ENCODE peak calls at places on chromosomes 12 and 14, in ten cellular contexts. Z, L, I, T, U, E, S, O, R and Y are unnamed samples.

GRCh38 chr14:106277503-106277902 is 751.1 kb downstream of the TMEM121 start:
- DNase-seq in Z (no peak), L (no peak), I (no peak), T (no peak), U (no peak), E (peak; percentile 23), S (no peak), O (peak; percentile 35), R (no peak), Y (no peak)

GRCh38 chr12:8644345-8645248 is 18.0 kb downstream of the MFAP5 start:
- DNase-seq in Z (no peak), L (no peak), I (no peak), T (no peak), U (no peak), E (no peak), S (no peak), O (peak; percentile 8), R (no peak), Y (no peak)

GRCh38 chr12:25553083-25553482 is at the start of gene LMNTD1:
- DNase-seq in Z (no peak), L (no peak), I (no peak), T (peak; percentile 88), U (no peak), E (peak; percentile 5), S (no peak), O (no peak), R (no peak), Y (no peak)

GRCh38 chr12:53505555-53506449 is 1.5 kb downstream of the NPFF start:
- DNase-seq in Z (no peak), L (no peak), I (no peak), T (peak; percentile 34), U (no peak), E (no peak), S (no peak), O (no peak), R (no peak), Y (no peak)

GRCh38 chr14:67999693-68000384 is 180.3 kb downstream of the RAD51B start:
- DNase-seq in Z (no peak), L (no peak), I (no peak), T (peak; percentile 93), U (no peak), E (peak; percentile 73), S (peak; percentile 21), O (no peak), R (peak; percentile 93), Y (no peak)

GRCh38 chr12:119870462-119870861 is 6.7 kb downstream of the CIT start:
- DNase-seq in Z (no peak), L (no peak), I (no peak), T (peak; percentile 63), U (no peak), E (no peak), S (no peak), O (no peak), R (no peak), Y (no peak)

GRCh38 chr14:35121026-35121886 is 534 bp downstream of the PPP2R3C start:
- DNase-seq in Z (no peak), L (no peak), I (peak; percentile 51), T (peak; percentile 32), U (no peak), E (no peak), S (no peak), O (no peak), R (no peak), Y (no peak)

GRCh38 chr12:18361431-18361830 is 100.1 kb downstream of the PIK3C2G start:
- DNase-seq in Z (no peak), L (no peak), I (no peak), T (no peak), U (no peak), E (no peak), S (no peak), O (no peak), R (no peak), Y (no peak)

GRCh38 chr12:50862316-50862715 is 19.6 kb downstream of the TMPRSS12 start:
- DNase-seq in Z (no peak), L (no peak), I (no peak), T (peak; percentile 84), U (no peak), E (peak; percentile 83), S (peak; percentile 5), O (no peak), R (peak; percentile 53), Y (no peak)